ENCODE peak calls at places on chromosomes 5 and 9, in six cellular contexts. One of them, this sample, is unnamed.

GRCh38 chr5:18970000-18970399 is 1018.0 kb downstream of the CDH18 start:
- DNase-seq in GM12878: no peak
- DNase-seq in H1: no peak
- DNase-seq in HCT116: no peak
- DNase-seq in HepG2: no peak
- DNase-seq in K562: no peak
- DNase-seq in this sample: no peak

GRCh38 chr5:77560677-77561263 is 68.7 kb upstream of the WDR41 start:
- DNase-seq in GM12878: peak; percentile 48
- DNase-seq in H1: no peak
- DNase-seq in HCT116: peak; percentile 38
- DNase-seq in HepG2: peak; percentile 35
- DNase-seq in K562: peak; percentile 15
- DNase-seq in this sample: no peak

GRCh38 chr5:158124606-158125316 is 265.8 kb upstream of the CLINT1 start:
- DNase-seq in GM12878: no peak
- DNase-seq in H1: no peak
- DNase-seq in HCT116: no peak
- DNase-seq in HepG2: no peak
- DNase-seq in K562: no peak
- DNase-seq in this sample: no peak

GRCh38 chr9:18821794-18822193 is 211.2 kb downstream of the SAXO1 start:
- DNase-seq in GM12878: no peak
- DNase-seq in H1: no peak
- DNase-seq in HCT116: no peak
- DNase-seq in HepG2: peak; percentile 35
- DNase-seq in K562: no peak
- DNase-seq in this sample: no peak

GRCh38 chr9:91034976-91035824 is 233.6 kb downstream of the SYK start:
- DNase-seq in GM12878: peak; percentile 16
- DNase-seq in H1: no peak
- DNase-seq in HCT116: no peak
- DNase-seq in HepG2: no peak
- DNase-seq in K562: no peak
- DNase-seq in this sample: no peak

GRCh38 chr9:125407432-125407973 is 145.9 kb downstream of the GAPVD1 start:
- DNase-seq in GM12878: no peak
- DNase-seq in H1: no peak
- DNase-seq in HCT116: no peak
- DNase-seq in HepG2: no peak
- DNase-seq in K562: no peak
- DNase-seq in this sample: no peak

GRCh38 chr9:37992924-37993349 is 76.1 kb downstream of the SHB start:
- DNase-seq in GM12878: no peak
- DNase-seq in H1: no peak
- DNase-seq in HCT116: no peak
- DNase-seq in HepG2: no peak
- DNase-seq in K562: peak; percentile 58
- DNase-seq in this sample: no peak

GRCh38 chr9:93097496-93098205 is 1.6 kb downstream of the CARD19 start:
- DNase-seq in GM12878: no peak
- DNase-seq in H1: no peak
- DNase-seq in HCT116: no peak
- DNase-seq in HepG2: no peak
- DNase-seq in K562: no peak
- DNase-seq in this sample: no peak

GRCh38 chr9:7799934-7800285 is 332 bp upstream of the DMAC1 start:
- DNase-seq in GM12878: no peak
- DNase-seq in H1: no peak
- DNase-seq in HCT116: no peak
- DNase-seq in HepG2: no peak
- DNase-seq in K562: no peak
- DNase-seq in this sample: no peak

GRCh38 chr5:143054480-143054941 is 284.3 kb downstream of the ARHGAP26 start:
- DNase-seq in GM12878: peak; percentile 97
- DNase-seq in H1: no peak
- DNase-seq in HCT116: no peak
- DNase-seq in HepG2: no peak
- DNase-seq in K562: no peak
- DNase-seq in this sample: no peak

GRCh38 chr9:34986541-34987047 is 3.0 kb upstream of the DNAJB5 start:
- DNase-seq in GM12878: no peak
- DNase-seq in H1: no peak
- DNase-seq in HCT116: no peak
- DNase-seq in HepG2: no peak
- DNase-seq in K562: no peak
- DNase-seq in this sample: peak; percentile 37

GRCh38 chr5:174617285-174617684 is 107.1 kb upstream of the MSX2 start:
- DNase-seq in GM12878: no peak
- DNase-seq in H1: no peak
- DNase-seq in HCT116: no peak
- DNase-seq in HepG2: no peak
- DNase-seq in K562: no peak
- DNase-seq in this sample: no peak

GRCh38 chr5:173534664-173535063 is 81.8 kb downstream of the BOD1 start:
- DNase-seq in GM12878: no peak
- DNase-seq in H1: no peak
- DNase-seq in HCT116: no peak
- DNase-seq in HepG2: no peak
- DNase-seq in K562: no peak
- DNase-seq in this sample: no peak

GRCh38 chr5:13866792-13867191 is 77.7 kb downstream of the DNAH5 start:
- DNase-seq in GM12878: no peak
- DNase-seq in H1: no peak
- DNase-seq in HCT116: no peak
- DNase-seq in HepG2: peak; percentile 21
- DNase-seq in K562: peak; percentile 41
- DNase-seq in this sample: peak; percentile 62

GRCh38 chr5:44252545-44252944 is 136.7 kb downstream of the FGF10 start:
- DNase-seq in GM12878: no peak
- DNase-seq in H1: no peak
- DNase-seq in HCT116: no peak
- DNase-seq in HepG2: no peak
- DNase-seq in K562: no peak
- DNase-seq in this sample: no peak

GRCh38 chr9:70835323-70835722 is 286.1 kb downstream of the TRPM3 start:
- DNase-seq in GM12878: no peak
- DNase-seq in H1: no peak
- DNase-seq in HCT116: no peak
- DNase-seq in HepG2: no peak
- DNase-seq in K562: no peak
- DNase-seq in this sample: no peak

GRCh38 chr5:74149395-74149794 is 491.1 kb downstream of the ENC1 start:
- DNase-seq in GM12878: no peak
- DNase-seq in H1: no peak
- DNase-seq in HCT116: no peak
- DNase-seq in HepG2: no peak
- DNase-seq in K562: no peak
- DNase-seq in this sample: no peak

GRCh38 chr9:95775191-95775590 is 100.3 kb upstream of the ERCC6L2 start:
- DNase-seq in GM12878: no peak
- DNase-seq in H1: no peak
- DNase-seq in HCT116: no peak
- DNase-seq in HepG2: no peak
- DNase-seq in K562: no peak
- DNase-seq in this sample: no peak

GRCh38 chr5:2283481-2284045 is 400.8 kb upstream of the IRX4 start:
- DNase-seq in GM12878: no peak
- DNase-seq in H1: no peak
- DNase-seq in HCT116: no peak
- DNase-seq in HepG2: no peak
- DNase-seq in K562: no peak
- DNase-seq in this sample: no peak

GRCh38 chr9:806285-807156 is 35.0 kb upstream of the DMRT1 start:
- DNase-seq in GM12878: peak; percentile 4
- DNase-seq in H1: no peak
- DNase-seq in HCT116: no peak
- DNase-seq in HepG2: peak; percentile 35
- DNase-seq in K562: no peak
- DNase-seq in this sample: no peak

GRCh38 chr5:60959156-60959555 is 14.2 kb downstream of the NDUFAF2 start:
- DNase-seq in GM12878: no peak
- DNase-seq in H1: no peak
- DNase-seq in HCT116: peak; percentile 21
- DNase-seq in HepG2: no peak
- DNase-seq in K562: no peak
- DNase-seq in this sample: no peak

GRCh38 chr5:171599396-171599795 is 179.9 kb downstream of the FGF18 start:
- DNase-seq in GM12878: no peak
- DNase-seq in H1: no peak
- DNase-seq in HCT116: no peak
- DNase-seq in HepG2: no peak
- DNase-seq in K562: no peak
- DNase-seq in this sample: no peak

GRCh38 chr9:37229882-37230482 is 109.6 kb downstream of the ZCCHC7 start:
- DNase-seq in GM12878: no peak
- DNase-seq in H1: no peak
- DNase-seq in HCT116: peak; percentile 56
- DNase-seq in HepG2: no peak
- DNase-seq in K562: no peak
- DNase-seq in this sample: no peak

GRCh38 chr9:28001096-28001495 is 427.8 kb upstream of the C9orf72 start:
- DNase-seq in GM12878: no peak
- DNase-seq in H1: peak; percentile 7
- DNase-seq in HCT116: no peak
- DNase-seq in HepG2: no peak
- DNase-seq in K562: no peak
- DNase-seq in this sample: no peak

GRCh38 chr9:94140791-94141790 is 56.8 kb downstream of the PTPDC1 start:
- DNase-seq in GM12878: no peak
- DNase-seq in H1: no peak
- DNase-seq in HCT116: no peak
- DNase-seq in HepG2: no peak
- DNase-seq in K562: no peak
- DNase-seq in this sample: no peak

GRCh38 chr5:148623101-148623500 is 31.2 kb downstream of the HTR4 start:
- DNase-seq in GM12878: no peak
- DNase-seq in H1: no peak
- DNase-seq in HCT116: no peak
- DNase-seq in HepG2: no peak
- DNase-seq in K562: no peak
- DNase-seq in this sample: no peak

GRCh38 chr5:155129513-155129880 is 115.9 kb downstream of the KIF4B start:
- DNase-seq in GM12878: no peak
- DNase-seq in H1: no peak
- DNase-seq in HCT116: no peak
- DNase-seq in HepG2: no peak
- DNase-seq in K562: no peak
- DNase-seq in this sample: no peak

DNA sequence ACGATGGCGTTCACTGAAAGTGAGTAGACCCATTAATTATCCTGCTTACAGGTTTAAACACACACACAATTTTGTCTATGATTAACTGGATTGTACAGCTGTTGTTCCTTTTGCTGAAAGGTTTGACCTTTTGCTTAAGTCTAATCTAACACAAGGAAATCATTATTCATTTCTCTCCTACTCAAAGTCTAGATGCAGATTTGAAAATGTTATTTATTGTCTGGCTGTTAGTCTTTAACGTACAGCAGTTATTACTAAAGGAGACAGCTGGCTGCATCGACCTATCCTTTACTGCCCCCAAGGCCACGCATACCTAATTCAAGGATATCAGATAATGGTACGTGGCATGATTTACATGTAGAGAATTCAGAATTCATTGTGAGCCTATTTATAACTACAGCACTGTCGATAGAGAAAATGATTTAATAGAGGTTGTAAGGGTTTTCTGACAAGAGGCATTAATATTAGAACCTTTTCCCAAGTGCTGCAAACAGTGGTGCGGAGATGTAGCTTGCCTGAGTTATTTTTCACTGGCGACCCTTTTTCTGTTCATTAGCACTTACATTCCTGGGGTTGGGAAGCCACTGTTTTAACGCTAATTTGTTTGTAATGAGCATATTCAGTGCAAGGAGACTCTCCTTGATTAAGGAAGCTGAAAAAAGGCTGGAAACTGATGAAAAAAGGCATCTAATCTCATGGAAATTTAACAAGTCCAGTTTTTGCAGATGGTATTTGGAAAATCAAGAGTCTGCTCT is 368.4 kb upstream of the GRAMD2B start:
- DNase-seq in GM12878: no peak
- DNase-seq in H1: no peak
- DNase-seq in HCT116: no peak
- DNase-seq in HepG2: no peak
- DNase-seq in K562: no peak
- DNase-seq in this sample: no peak
- TF ChIP-seq ATF3 in GM12878: no peak
- TF ChIP-seq ATF3 in H1: no peak
- TF ChIP-seq ATF3 in HCT116: no peak
- TF ChIP-seq ATF3 in HepG2: no peak
- TF ChIP-seq ATF3 in K562: no peak
- TF ChIP-seq ATF3 in this sample: no peak

DNA sequence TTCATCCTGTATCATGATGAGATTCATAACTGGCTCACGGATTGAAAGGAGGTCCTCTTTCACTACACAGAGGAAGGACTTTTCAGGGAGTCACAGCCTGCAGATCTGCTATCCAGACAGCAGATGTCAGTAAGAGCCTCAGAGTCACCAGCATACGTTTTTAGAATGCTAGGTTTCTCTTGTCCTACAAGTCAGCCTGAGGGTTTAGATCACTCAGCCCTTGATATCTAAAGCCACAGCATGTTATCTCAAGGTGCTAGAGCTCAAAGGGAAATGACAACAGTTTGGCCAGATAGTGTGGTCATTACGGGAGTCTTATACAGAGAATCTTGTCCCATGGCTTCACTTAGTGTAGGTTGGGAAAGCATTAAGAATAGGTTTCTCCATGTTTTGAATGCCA is 30.9 kb upstream of the SLC46A2 start:
- DNase-seq in GM12878: no peak
- DNase-seq in H1: no peak
- DNase-seq in HCT116: peak; percentile 22
- DNase-seq in HepG2: peak; percentile 38
- DNase-seq in K562: no peak
- DNase-seq in this sample: no peak
- TF ChIP-seq ATF3 in GM12878: no peak
- TF ChIP-seq ATF3 in H1: no peak
- TF ChIP-seq ATF3 in HCT116: no peak
- TF ChIP-seq ATF3 in HepG2: no peak
- TF ChIP-seq ATF3 in K562: no peak
- TF ChIP-seq ATF3 in this sample: no peak

DNA sequence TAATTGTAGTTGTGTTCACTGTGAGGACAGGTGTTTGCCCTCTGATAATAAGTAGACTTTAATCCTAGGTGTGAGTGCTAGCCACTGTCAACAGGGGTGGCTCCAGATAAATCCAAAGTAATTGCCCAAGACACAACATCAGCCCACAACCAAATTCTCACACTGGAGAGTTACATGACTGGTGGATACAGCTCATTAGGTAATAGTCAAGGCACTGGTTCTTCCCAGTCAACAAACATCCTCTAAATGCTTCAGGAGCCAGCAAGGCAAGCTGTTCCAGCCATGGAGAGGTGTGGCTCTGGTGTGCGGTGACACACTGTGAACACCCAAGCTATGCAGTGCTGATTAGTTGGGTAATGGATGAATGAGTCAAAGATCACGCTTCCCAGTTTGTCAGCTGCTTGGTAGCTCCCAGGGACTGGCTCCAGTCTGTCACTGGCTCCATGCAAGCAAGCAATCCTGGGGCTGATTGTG is 62.9 kb downstream of the UGCG start:
- DNase-seq in GM12878: no peak
- DNase-seq in H1: no peak
- DNase-seq in HCT116: peak; percentile 19
- DNase-seq in HepG2: peak; percentile 27
- DNase-seq in K562: no peak
- DNase-seq in this sample: no peak
- TF ChIP-seq ATF3 in GM12878: no peak
- TF ChIP-seq ATF3 in H1: no peak
- TF ChIP-seq ATF3 in HCT116: no peak
- TF ChIP-seq ATF3 in HepG2: no peak
- TF ChIP-seq ATF3 in K562: no peak
- TF ChIP-seq ATF3 in this sample: no peak

GRCh38 chr5:62093981-62094380 is 212.0 kb upstream of the KIF2A start:
- DNase-seq in GM12878: no peak
- DNase-seq in H1: no peak
- DNase-seq in HCT116: no peak
- DNase-seq in HepG2: no peak
- DNase-seq in K562: no peak
- DNase-seq in this sample: no peak
- TF ChIP-seq ATF3 in GM12878: no peak
- TF ChIP-seq ATF3 in H1: no peak
- TF ChIP-seq ATF3 in HCT116: no peak
- TF ChIP-seq ATF3 in HepG2: no peak
- TF ChIP-seq ATF3 in K562: no peak
- TF ChIP-seq ATF3 in this sample: no peak

This sample was measured in WTC11.